ENCODE peak calls at places on chromosomes 11 and 22, in seven cellular contexts. J is AML-193; M is stimulated activated CD4-positive, alpha-beta T cell treated with anti-CD3 and anti-CD28 coated beads, Interleukin-15, amount 100 ng/mL, for 1 hour; C is astrocyte of the cerebellum; X is activated T-cell treated with anti-CD3 and anti-CD28 coated beads, Interleukin-2, amount 50 U/mL, for 48 hours; O is activated CD8-positive, alpha-beta memory T cell treated with anti-CD3 and anti-CD28 coated beads, Interleukin-2, amount 50 U/mL, for 4 hours; G is globus pallidus. L is an unnamed sample.

GRCh38 chr22:21448627-21449416 is 18.4 kb upstream of the TMEM191C start:
- DNase-seq in J (no peak), M (no peak), C (no peak), X (peak; percentile 7), O (peak; percentile 6), G (no peak), L (no peak)

GRCh38 chr22:45934659-45935341 is 42.2 kb downstream of the WNT7B start:
- DNase-seq in J (no peak), M (no peak), C (peak; percentile 75), X (no peak), O (no peak), G (no peak), L (no peak)

GRCh38 chr22:31839986-31840385 is 86.2 kb downstream of the DEPDC5 start:
- DNase-seq in J (no peak), M (no peak), C (no peak), X (no peak), O (no peak), G (no peak), L (no peak)

GRCh38 chr11:587978-588380 is 11.7 kb downstream of the PHRF1 start:
- DNase-seq in J (peak; percentile 21), M (peak; percentile 32), C (no peak), X (peak; percentile 80), O (peak; percentile 79), G (no peak), L (peak; percentile 52)

GRCh38 chr11:120096756-120097191 is 41.1 kb downstream of the TRIM29 start:
- DNase-seq in J (no peak), M (no peak), C (no peak), X (no peak), O (no peak), G (no peak), L (no peak)

GRCh38 chr11:93852242-93852641 is 1.8 kb upstream of the VSTM5 start:
- DNase-seq in J (no peak), M (no peak), C (no peak), X (no peak), O (no peak), G (no peak), L (no peak)

GRCh38 chr22:45008853-45009751 is 703 bp downstream of the PHF21B start:
- DNase-seq in J (no peak), M (no peak), C (no peak), X (peak; percentile 33), O (no peak), G (peak; percentile 42), L (no peak)

GRCh38 chr22:25542720-25543402 is 21.6 kb upstream of the GRK3 start:
- DNase-seq in J (no peak), M (no peak), C (no peak), X (no peak), O (no peak), G (no peak), L (no peak)

GRCh38 chr11:57424802-57425564 is 1.9 kb downstream of the SLC43A3 start:
- DNase-seq in J (peak; percentile 99), M (peak; percentile 69), C (peak; percentile 54), X (peak; percentile 89), O (peak; percentile 86), G (no peak), L (peak; percentile 69)

GRCh38 chr11:134685981-134686380 is 273.9 kb upstream of the B3GAT1 start:
- DNase-seq in J (no peak), M (no peak), C (no peak), X (no peak), O (no peak), G (no peak), L (no peak)

GRCh38 chr11:33211153-33211552 is 46.0 kb upstream of the HIPK3 start:
- DNase-seq in J (peak; percentile 82), M (no peak), C (no peak), X (no peak), O (no peak), G (no peak), L (no peak)

GRCh38 chr11:124841186-124841585 is 24.0 kb upstream of the ROBO3 start:
- DNase-seq in J (no peak), M (no peak), C (no peak), X (no peak), O (no peak), G (no peak), L (no peak)

GRCh38 chr11:7524831-7525230 is 11.0 kb downstream of the PPFIBP2 start:
- DNase-seq in J (peak; percentile 50), M (no peak), C (no peak), X (no peak), O (no peak), G (no peak), L (no peak)

GRCh38 chr22:17570851-17571631 is 7.7 kb downstream of the SLC25A18 start:
- DNase-seq in J (no peak), M (no peak), C (peak; percentile 64), X (no peak), O (no peak), G (peak; percentile 88), L (no peak)

GRCh38 chr22:17007257-17007656 is 765 bp downstream of the GAB4 start:
- DNase-seq in J (no peak), M (no peak), C (no peak), X (no peak), O (no peak), G (no peak), L (no peak)

GRCh38 chr11:128594246-128594645 is 6.9 kb upstream of the ETS1 start:
- DNase-seq in J (no peak), M (no peak), C (no peak), X (no peak), O (no peak), G (no peak), L (no peak)

GRCh38 chr11:64690235-64690634 is 32.8 kb downstream of the NRXN2 start:
- DNase-seq in J (no peak), M (no peak), C (no peak), X (no peak), O (no peak), G (no peak), L (no peak)

GRCh38 chr22:37186228-37186996 is 1.6 kb downstream of the C1QTNF6 start:
- DNase-seq in J (peak; percentile 20), M (no peak), C (peak; percentile 63), X (peak; percentile 60), O (no peak), G (peak; percentile 28), L (no peak)

GRCh38 chr11:45590743-45591142 is 74.7 kb downstream of the CHST1 start:
- DNase-seq in J (no peak), M (no peak), C (peak; percentile 18), X (no peak), O (no peak), G (peak; percentile 48), L (no peak)

GRCh38 chr11:115950660-115951059 is 446.4 kb upstream of the CADM1 start:
- DNase-seq in J (no peak), M (no peak), C (no peak), X (no peak), O (no peak), G (no peak), L (no peak)

GRCh38 chr11:112977620-112978212 is 16.5 kb downstream of the NCAM1 start:
- DNase-seq in J (peak; percentile 96), M (no peak), C (no peak), X (no peak), O (no peak), G (peak; percentile 95), L (no peak)

GRCh38 chr11:124536520-124536919 is 6.9 kb downstream of the OR8B12 start:
- DNase-seq in J (peak; percentile 80), M (no peak), C (no peak), X (no peak), O (no peak), G (peak; percentile 36), L (no peak)

GRCh38 chr22:47107431-47107830 is 345.0 kb downstream of the TBC1D22A start:
- DNase-seq in J (no peak), M (no peak), C (peak; percentile 43), X (no peak), O (no peak), G (no peak), L (no peak)

GRCh38 chr11:107092667-107093066 is 74.4 kb upstream of the GUCY1A2 start:
- DNase-seq in J (no peak), M (no peak), C (no peak), X (no peak), O (no peak), G (no peak), L (no peak)

GRCh38 chr11:6607190-6607635 is 3.6 kb downstream of the ILK start:
- DNase-seq in J (no peak), M (no peak), C (peak; percentile 15), X (peak; percentile 17), O (no peak), G (no peak), L (no peak)

GRCh38 chr11:1152316-1153104 is 5.2 kb upstream of the MUC5AC start:
- DNase-seq in J (no peak), M (no peak), C (peak; percentile 29), X (peak; percentile 53), O (no peak), G (no peak), L (no peak)

GRCh38 chr11:105344938-105345337 is 205.4 kb upstream of the CARD18 start:
- DNase-seq in J (no peak), M (no peak), C (no peak), X (no peak), O (no peak), G (no peak), L (no peak)

GRCh38 chr22:44387486-44387885 is 74.7 kb upstream of the SHISAL1 start:
- DNase-seq in J (no peak), M (no peak), C (no peak), X (no peak), O (no peak), G (no peak), L (no peak)

GRCh38 chr11:116960916-116961315 is 123.5 kb upstream of the APOA1 start:
- DNase-seq in J (no peak), M (no peak), C (peak; percentile 50), X (no peak), O (no peak), G (no peak), L (no peak)

GRCh38 chr11:41394562-41395160 is 64.8 kb downstream of the LRRC4C start:
- DNase-seq in J (no peak), M (no peak), C (no peak), X (no peak), O (no peak), G (no peak), L (no peak)

GRCh38 chr11:1760351-1761109 is 3.2 kb downstream of the CTSD start:
- DNase-seq in J (peak; percentile 58), M (no peak), C (no peak), X (no peak), O (no peak), G (peak; percentile 92), L (no peak)

GRCh38 chr11:35617687-35618496 is at the start of gene FJX1:
- DNase-seq in J (no peak), M (peak; percentile 6), C (peak; percentile 72), X (peak; percentile 30), O (no peak), G (peak; percentile 55), L (no peak)

GRCh38 chr22:44718418-44718817 is 16.4 kb downstream of the PRR5 start:
- DNase-seq in J (no peak), M (no peak), C (no peak), X (no peak), O (no peak), G (no peak), L (no peak)

GRCh38 chr11:108768370-108768769 is 103.5 kb downstream of the DDX10 start:
- DNase-seq in J (no peak), M (no peak), C (no peak), X (no peak), O (no peak), G (no peak), L (no peak)

GRCh38 chr11:43392713-43393112 is 34.0 kb downstream of the TTC17 start:
- DNase-seq in J (no peak), M (no peak), C (no peak), X (no peak), O (no peak), G (no peak), L (no peak)

GRCh38 chr11:109247071-109247470 is 174.9 kb upstream of the C11orf87 start:
- DNase-seq in J (no peak), M (no peak), C (no peak), X (no peak), O (no peak), G (no peak), L (no peak)

GRCh38 chr11:995752-996420 is 40.6 kb downstream of the MUC6 start:
- DNase-seq in J (no peak), M (no peak), C (no peak), X (no peak), O (no peak), G (no peak), L (no peak)

GRCh38 chr22:48838846-48839730 is 988.6 kb downstream of the BRD1 start:
- DNase-seq in J (no peak), M (no peak), C (no peak), X (no peak), O (no peak), G (no peak), L (no peak)

L was measured in T-helper 9 cell.